ENCODE peak calls at places on chromosome 12, in seven cellular contexts. V, R, C, K, M, N and T are unnamed samples.

GRCh38 chr12:3252416-3252815 is 175.2 kb downstream of the TSPAN9 start:
- DNase-seq in V (no peak), R (peak; percentile 15), C (no peak), K (no peak), M (no peak), N (no peak), T (no peak)

GRCh38 chr12:8108808-8109398 is 14.5 kb upstream of the CLEC4A start:
- DNase-seq in V (peak; percentile 55), R (peak; percentile 85), C (peak; percentile 84), K (peak; percentile 54), M (peak; percentile 50), N (peak; percentile 30), T (peak; percentile 87)

GRCh38 chr12:43210437-43211197 is 341.4 kb downstream of the ADAMTS20 start:
- DNase-seq in V (peak; percentile 33), R (peak; percentile 85), C (no peak), K (peak; percentile 5), M (peak; percentile 10), N (no peak), T (no peak)

GRCh38 chr12:100666588-100666987 is 93.1 kb downstream of the GAS2L3 start:
- DNase-seq in V (no peak), R (no peak), C (peak; percentile 31), K (no peak), M (no peak), N (no peak), T (peak; percentile 43)

GRCh38 chr12:96195845-96196451 is 1.8 kb downstream of the ELK3 start:
- DNase-seq in V (peak; percentile 69), R (peak; percentile 66), C (peak; percentile 75), K (peak; percentile 56), M (peak; percentile 47), N (peak; percentile 76), T (peak; percentile 22)

GRCh38 chr12:26614217-26614616 is 218.8 kb downstream of the ITPR2 start:
- DNase-seq in V (peak; percentile 53), R (peak; percentile 55), C (peak; percentile 53), K (no peak), M (no peak), N (no peak), T (peak; percentile 71)

GRCh38 chr12:119693006-119693405 is 25.1 kb downstream of the PRKAB1 start:
- DNase-seq in V (no peak), R (peak; percentile 77), C (no peak), K (peak; percentile 49), M (peak; percentile 45), N (peak; percentile 81), T (no peak)

GRCh38 chr12:107679346-107679745 is 6.3 kb upstream of the PWP1 start:
- DNase-seq in V (no peak), R (no peak), C (no peak), K (no peak), M (no peak), N (no peak), T (no peak)

GRCh38 chr12:71556881-71557280 is 106.8 kb downstream of the ZFC3H1 start:
- DNase-seq in V (no peak), R (peak; percentile 90), C (peak; percentile 26), K (peak; percentile 78), M (peak; percentile 61), N (peak; percentile 75), T (peak; percentile 30)

GRCh38 chr12:122891661-122892525 is 4.0 kb downstream of the VPS37B start:
- DNase-seq in V (peak; percentile 79), R (peak; percentile 78), C (peak; percentile 64), K (no peak), M (peak; percentile 80), N (peak; percentile 42), T (peak; percentile 79)

GRCh38 chr12:94867066-94867855 is 136.2 kb downstream of the NDUFA12 start:
- DNase-seq in V (no peak), R (peak; percentile 45), C (no peak), K (no peak), M (peak; percentile 78), N (no peak), T (no peak)

GRCh38 chr12:130661501-130662255 is 54.4 kb downstream of the RIMBP2 start:
- DNase-seq in V (no peak), R (no peak), C (peak; percentile 30), K (no peak), M (no peak), N (no peak), T (peak; percentile 10)

GRCh38 chr12:63779498-63780481 is at the start of gene RXYLT1:
- DNase-seq in V (peak; percentile 90), R (peak; percentile 80), C (peak; percentile 89), K (peak; percentile 90), M (peak; percentile 83), N (peak; percentile 19), T (peak; percentile 82)

GRCh38 chr12:4245446-4245845 is 28.1 kb upstream of the CCND2 start:
- DNase-seq in V (no peak), R (no peak), C (no peak), K (no peak), M (no peak), N (no peak), T (no peak)